ENCODE peak calls at places on chromosome 20, in four cellular contexts. B is A673; P is psoas muscle; O is stimulated activated CD8-positive, alpha-beta memory T cell treated with anti-CD3 and anti-CD28 coated beads, Interleukin-15, amount 100 ng/mL, for 1 hour. X is an unnamed sample.

GRCh38 chr20:50515471-50516106 is 5.4 kb downstream of the PTPN1 start:
- DNase-seq in P (no peak), B (no peak), O (no peak), X (no peak)

GRCh38 chr20:10217517-10218410 is 866 bp upstream of the SNAP25 start:
- DNase-seq in O (no peak), P (no peak), B (peak; percentile 63), X (peak; percentile 74)

GRCh38 chr20:45617591-45617990 is 11.9 kb upstream of the WFDC10A start:
- DNase-seq in B (no peak), P (no peak), O (no peak), X (no peak)

GRCh38 chr20:37651932-37652331 is 41.9 kb upstream of the CTNNBL1 start:
- DNase-seq in B (peak; percentile 67), O (no peak), P (peak; percentile 65), X (no peak)

GRCh38 chr20:50380697-50381040 is 129.5 kb upstream of the PTPN1 start:
- DNase-seq in B (peak; percentile 80), O (no peak), P (no peak), X (no peak)

GRCh38 chr20:62323146-62323979 is 20.6 kb downstream of the ADRM1 start:
- DNase-seq in P (no peak), B (no peak), O (no peak), X (no peak)

GRCh38 chr20:1652960-1653359 is 4.6 kb downstream of the SIRPG start:
- DNase-seq in P (no peak), B (no peak), O (no peak), X (no peak)

GRCh38 chr20:52105045-52105572 is 86.5 kb downstream of the ZFP64 start:
- DNase-seq in O (no peak), B (peak; percentile 87), P (no peak), X (no peak)

GRCh38 chr20:7015257-7015656 is 247.8 kb downstream of the BMP2 start:
- DNase-seq in P (no peak), B (no peak), O (no peak), X (no peak)

GRCh38 chr20:32509639-32510066 is 75.5 kb downstream of the NOL4L start:
- DNase-seq in B (no peak), P (no peak), O (peak; percentile 42), X (peak; percentile 43)

GRCh38 chr20:50546729-50547314 is 36.6 kb downstream of the PTPN1 start:
- DNase-seq in P (no peak), B (no peak), O (no peak), X (peak; percentile 38)

GRCh38 chr20:64107736-64108457 is 532 bp upstream of the NPBWR2 start:
- DNase-seq in B (no peak), P (peak; percentile 34), O (no peak), X (no peak)

GRCh38 chr20:61303217-61303616 is 51.2 kb downstream of the CDH4 start:
- DNase-seq in O (no peak), B (no peak), P (no peak), X (no peak)

GRCh38 chr20:2865101-2865500 is 8.2 kb upstream of the PTPRA start:
- DNase-seq in P (no peak), B (no peak), O (no peak), X (no peak)

GRCh38 chr20:23078351-23078993 is 7.7 kb downstream of the CD93 start:
- DNase-seq in P (no peak), B (no peak), O (no peak), X (no peak)

GRCh38 chr20:32356935-32357868 is 929 bp upstream of the ASXL1 start:
- DNase-seq in P (no peak), B (no peak), O (no peak), X (peak; percentile 22)

GRCh38 chr20:20505554-20505953 is 137.7 kb downstream of the INSM1 start:
- DNase-seq in P (no peak), O (no peak), B (no peak), X (no peak)

GRCh38 chr20:13821876-13822275 is 37.0 kb downstream of the NDUFAF5 start:
- DNase-seq in P (no peak), O (no peak), B (no peak), X (no peak)

GRCh38 chr20:62854121-62854520 is 7.5 kb downstream of the TCFL5 start:
- DNase-seq in B (no peak), O (no peak), P (no peak), X (no peak)

GRCh38 chr20:53243152-53243551 is 271.0 kb downstream of the TSHZ2 start:
- DNase-seq in P (no peak), B (no peak), O (no peak), X (no peak)

GRCh38 chr20:64024141-64024990 is 11.6 kb upstream of the C20orf204 start:
- DNase-seq in O (no peak), P (no peak), B (no peak), X (no peak)

GRCh38 chr20:41047279-41047974 is 18.8 kb downstream of the TOP1 start:
- DNase-seq in O (no peak), P (no peak), B (no peak), X (no peak)

GRCh38 chr20:14566505-14566904 is 229.1 kb upstream of the FLRT3 start:
- DNase-seq in O (no peak), P (no peak), B (no peak), X (no peak)

GRCh38 chr20:63074182-63074581 is 67.4 kb upstream of the BHLHE23 start:
- DNase-seq in B (no peak), O (no peak), P (peak; percentile 13), X (no peak)

GRCh38 chr20:6769953-6770831 is 2.7 kb downstream of the BMP2 start:
- DNase-seq in O (no peak), B (no peak), P (peak; percentile 68), X (peak; percentile 19)

GRCh38 chr20:62668441-62669027 is 26.2 kb downstream of the SLCO4A1 start:
- DNase-seq in P (peak; percentile 77), B (peak; percentile 86), O (peak; percentile 15), X (peak; percentile 90)

GRCh38 chr20:58547527-58548475 is 32.6 kb upstream of the APCDD1L start:
- DNase-seq in O (no peak), B (no peak), P (no peak), X (no peak)

GRCh38 chr20:52379723-52380336 is 188.3 kb upstream of the ZFP64 start:
- DNase-seq in O (peak; percentile 6), P (peak; percentile 56), B (peak; percentile 55), X (peak; percentile 2)

GRCh38 chr20:62475819-62476073 is at the start of gene GATA5:
- DNase-seq in P (no peak), B (no peak), O (no peak), X (no peak)

GRCh38 chr20:10761232-10761631 is 87.4 kb upstream of the JAG1 start:
- DNase-seq in B (no peak), O (no peak), P (no peak), X (peak; percentile 16)

GRCh38 chr20:37897008-37897548 is 5.8 kb upstream of the VSTM2L start:
- DNase-seq in B (peak; percentile 59), P (no peak), O (no peak), X (peak; percentile 14)

GRCh38 chr20:11912013-11912663 is 5.6 kb upstream of the BTBD3 start:
- DNase-seq in O (no peak), P (no peak), B (peak; percentile 47), X (no peak)

GRCh38 chr20:37288091-37288490 is 1.4 kb upstream of the MANBAL start:
- DNase-seq in B (no peak), O (no peak), P (no peak), X (no peak)

GRCh38 chr20:35011589-35012226 is 56.0 kb downstream of the MYH7B start:
- DNase-seq in O (no peak), B (no peak), P (no peak), X (no peak)

GRCh38 chr20:33493076-33493766 is 3.3 kb downstream of the CBFA2T2 start:
- DNase-seq in B (no peak), O (no peak), P (no peak), X (no peak)